ENCODE peak calls at places on chromosomes 11 and 22, in six cellular contexts. P is lung; W is lower lobe of right lung; Y is psoas muscle; V is A549; R is CD4-positive, alpha-beta memory T cell. M is an unnamed sample. For H3K9me3, the result is how much of the 10 kb centered on the place peaks cover.

GRCh38 chr11:75467311-75467710 is 34.3 kb upstream of the KLHL35 start:
- DNase-seq in W (peak), Y (no peak), V (no peak), P (no peak), R (no peak), M (no peak)

GRCh38 chr11:7904910-7905309 is 26.2 kb downstream of the OR10A6 start:
- DNase-seq in V (no peak), Y (no peak), R (no peak), P (no peak), W (no peak), M (no peak)

GRCh38 chr22:39907605-39908097 is 6.8 kb downstream of the GRAP2 start:
- DNase-seq in Y (no peak), R (peak), P (no peak), W (no peak), V (no peak), M (no peak)

GRCh38 chr11:128575956-128576340 is 11.4 kb downstream of the ETS1 start:
- DNase-seq in V (no peak), Y (no peak), P (peak), R (no peak), W (no peak), M (no peak)

GRCh38 chr22:46413725-46414379 is 78.3 kb downstream of the TRMU start:
- DNase-seq in P (no peak), W (no peak), V (no peak), Y (no peak), R (no peak), M (no peak)

GRCh38 chr11:131977854-131978253 is 607.4 kb downstream of the NTM start:
- DNase-seq in Y (no peak), R (no peak), V (no peak), W (no peak), P (no peak), M (no peak)

GRCh38 chr11:9765320-9766101 is 101.6 kb downstream of the SWAP70 start:
- DNase-seq in Y (peak), W (no peak), P (no peak), V (no peak), R (no peak), M (no peak)

GRCh38 chr11:26847459-26847858 is 125.6 kb upstream of the SLC5A12 start:
- DNase-seq in V (no peak), R (no peak), P (no peak), Y (peak), W (no peak), M (no peak)

GRCh38 chr11:134578807-134579708 is 167.0 kb upstream of the B3GAT1 start:
- DNase-seq in R (no peak), V (no peak), Y (no peak), P (peak), W (no peak), M (peak)

GRCh38 chr11:130449246-130449990 is 973 bp downstream of the ADAMTS15 start:
- DNase-seq in Y (no peak), W (no peak), V (no peak), R (no peak), P (no peak), M (no peak)

DNA sequence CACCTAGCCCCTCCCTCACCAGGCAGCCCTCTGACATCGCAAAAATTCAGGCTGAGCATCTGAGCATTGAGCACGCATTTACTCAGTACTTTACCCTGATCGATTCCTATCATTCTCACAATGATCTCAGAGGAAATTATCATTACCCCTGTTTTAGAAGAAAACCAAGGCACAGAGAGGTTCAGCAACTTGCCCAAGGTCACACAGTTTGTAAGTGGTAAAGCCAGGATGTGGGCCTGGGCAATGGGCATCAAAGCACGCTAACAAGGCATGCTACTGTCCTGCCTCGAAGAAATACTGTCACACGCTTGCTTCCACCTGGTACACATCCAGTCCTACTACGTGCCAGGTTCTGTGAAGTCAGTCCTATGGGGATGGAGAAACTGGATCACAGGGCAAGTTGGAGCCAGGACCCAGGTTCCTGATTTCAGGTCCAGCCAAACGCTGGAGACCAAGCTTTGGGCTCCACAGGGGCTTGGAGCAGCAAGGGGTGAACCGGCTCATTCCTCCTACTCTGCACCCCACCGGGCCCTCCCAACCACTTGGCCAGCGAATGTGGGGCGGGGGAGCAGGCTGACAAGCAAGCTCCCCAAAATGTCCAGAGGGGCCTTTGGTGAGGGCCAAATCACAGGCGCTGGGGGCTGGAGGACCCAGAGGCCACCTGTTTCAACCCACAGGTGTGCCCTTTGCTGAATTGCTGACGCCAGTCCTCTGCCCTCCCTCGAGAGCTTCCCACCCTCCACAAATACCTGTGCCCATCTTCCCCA is 18.2 kb downstream of the KCNJ4 start:
- DNase-seq in V (no peak), R (no peak), W (no peak), P (no peak), Y (no peak), M (no peak)
- H3K9me3 ChIP-seq in V (under half), R (under half), W (under half), P (under half), Y (under half), M (under half)

GRCh38 chr11:17716807-17717206 is 2.6 kb upstream of the MYOD1 start:
- DNase-seq in Y (no peak), P (no peak), V (no peak), W (no peak), R (no peak), M (no peak)
- H3K27ac ChIP-seq in Y (peak), P (no peak), V (no peak), W (no peak), R (no peak), M (no peak)

DNA sequence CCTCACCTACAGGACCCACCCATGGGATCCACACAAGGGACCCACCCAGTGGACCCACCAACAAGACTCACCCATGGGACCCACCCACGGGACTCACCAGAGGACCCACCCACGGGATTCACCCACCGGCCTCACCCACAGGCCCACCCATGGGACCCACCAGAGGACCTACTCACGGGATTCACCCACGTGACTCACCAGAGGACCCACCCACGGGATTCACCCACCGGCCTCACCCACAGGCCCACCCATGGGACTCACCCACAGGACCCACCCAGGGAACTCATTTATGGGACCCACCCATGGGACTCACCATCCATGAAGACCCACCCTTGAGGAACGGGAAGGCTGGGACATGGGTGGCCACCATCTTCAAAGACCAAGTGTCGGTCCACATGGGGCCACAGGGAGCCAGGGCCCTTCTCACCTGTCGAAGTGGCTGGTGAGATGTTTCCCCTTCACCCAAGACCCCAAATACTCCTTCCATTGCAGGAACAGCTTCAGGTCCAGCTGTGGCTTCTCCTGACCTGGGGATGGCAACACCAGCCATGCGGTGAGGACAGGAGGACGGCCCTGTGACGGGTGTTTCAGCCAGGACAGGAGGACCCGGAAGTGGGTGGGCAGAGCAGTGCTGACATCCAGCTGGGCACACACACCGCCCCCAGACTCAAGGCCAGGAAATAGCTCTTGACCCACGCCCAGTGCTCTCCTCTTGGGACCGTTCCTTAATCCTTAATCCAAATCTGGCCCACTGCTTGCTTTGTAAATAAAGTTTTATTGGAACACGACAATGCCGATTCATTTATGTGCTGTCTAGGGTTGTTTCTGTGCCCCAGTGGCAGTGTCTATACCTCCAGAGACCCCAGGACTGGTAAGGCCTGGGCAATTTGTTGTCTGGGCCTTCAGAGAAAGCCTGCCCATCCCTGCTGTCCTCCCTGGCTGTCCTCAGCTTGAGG is 1005.1 kb downstream of the BRD1 start:
- DNase-seq in P (no peak), V (no peak), R (no peak), Y (no peak), W (no peak), M (no peak)
- H3K9me3 ChIP-seq in P (under half), V (under half), R (under half), Y (under half), W (under half), M (under half)

GRCh38 chr22:35330258-35330861 is 30.7 kb downstream of the TOM1 start:
- DNase-seq in Y (peak), P (peak), R (peak), V (no peak), W (peak), M (peak)
- H3K27ac ChIP-seq in Y (peak), P (peak), R (peak), V (no peak), W (peak), M (peak)

DNA sequence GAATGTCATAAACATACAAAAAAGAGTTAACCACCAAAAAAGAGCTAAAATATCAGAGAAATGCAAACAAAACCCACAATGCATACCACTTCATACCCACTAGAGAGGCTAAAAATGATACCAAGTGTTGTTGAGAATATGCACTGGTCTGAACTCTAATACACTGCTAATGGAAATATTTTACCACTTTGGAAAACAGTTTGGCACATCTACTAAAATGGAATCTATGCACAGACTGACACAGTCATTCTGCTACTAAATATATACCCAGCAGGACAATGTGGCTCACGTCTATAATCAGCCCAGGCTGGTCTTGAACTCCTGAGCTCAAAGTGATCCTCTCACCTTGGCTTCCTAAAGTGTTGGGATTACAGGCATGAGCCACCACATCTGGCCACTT is 18.0 kb downstream of the MAPK1 start:
- DNase-seq in W (no peak), P (no peak), Y (no peak), R (no peak), V (no peak), M (no peak)
- H3K9me3 ChIP-seq in W (under half), P (under half), Y (under half), R (under half), V (under half), M (under half)

GRCh38 chr22:32050678-32051515 is 7.8 kb downstream of the SLC5A1 start:
- DNase-seq in V (peak), W (no peak), P (peak), R (peak), Y (peak), M (no peak)
- H3K27ac ChIP-seq in V (peak), W (no peak), P (no peak), R (no peak), Y (peak), M (no peak)

GRCh38 chr11:2816517-2816916 is 69.1 kb downstream of the CDKN1C start:
- DNase-seq in R (no peak), V (no peak), Y (no peak), P (no peak), W (peak), M (no peak)

GRCh38 chr11:2817431-2817830 is 68.1 kb downstream of the CDKN1C start:
- DNase-seq in P (no peak), Y (no peak), R (no peak), V (no peak), W (no peak), M (no peak)

GRCh38 chr11:2815762-2816496 is 69.6 kb downstream of the CDKN1C start:
- DNase-seq in R (no peak), W (peak), P (no peak), Y (peak), V (no peak), M (no peak)

GRCh38 chr11:2818021-2818420 is 67.6 kb downstream of the CDKN1C start:
- DNase-seq in W (no peak), Y (no peak), V (no peak), P (no peak), R (no peak), M (no peak)

DNA sequence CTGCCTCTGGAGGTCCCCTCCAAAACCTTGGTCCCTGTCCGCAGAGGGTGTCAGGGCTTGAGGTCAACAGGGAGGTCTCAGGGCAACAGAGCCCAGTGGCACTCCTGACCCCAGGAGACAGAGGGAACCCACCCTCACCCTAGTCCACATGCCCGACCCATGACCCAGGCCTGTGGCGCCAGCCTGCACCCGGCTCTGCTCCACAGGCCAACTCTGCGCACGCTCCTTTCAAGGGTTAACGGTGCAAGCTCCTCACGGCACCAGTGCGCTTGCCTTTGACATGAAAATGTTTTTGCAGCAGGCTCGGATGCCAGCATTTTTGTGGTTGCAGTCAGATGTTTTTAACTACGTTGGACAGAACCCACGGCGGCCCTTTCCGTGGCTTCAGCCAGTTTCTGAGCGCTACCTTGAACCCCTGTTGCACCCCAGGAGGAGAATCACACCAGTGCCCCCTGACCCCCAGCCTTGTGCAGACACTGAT is 68.6 kb downstream of the CDKN1C start:
- DNase-seq in V (no peak), R (no peak), W (peak), Y (peak), P (no peak), M (no peak)
- H3K9me3 ChIP-seq in V (under half), R (under half), W (under half), Y (under half), P (under half), M (under half)

GRCh38 chr11:118304227-118304808 is at the start of gene CD3E:
- DNase-seq in V (no peak), P (no peak), W (no peak), R (peak), Y (no peak), M (no peak)
- H3K27ac ChIP-seq in V (no peak), P (no peak), W (no peak), R (peak), Y (no peak), M (no peak)

DNA sequence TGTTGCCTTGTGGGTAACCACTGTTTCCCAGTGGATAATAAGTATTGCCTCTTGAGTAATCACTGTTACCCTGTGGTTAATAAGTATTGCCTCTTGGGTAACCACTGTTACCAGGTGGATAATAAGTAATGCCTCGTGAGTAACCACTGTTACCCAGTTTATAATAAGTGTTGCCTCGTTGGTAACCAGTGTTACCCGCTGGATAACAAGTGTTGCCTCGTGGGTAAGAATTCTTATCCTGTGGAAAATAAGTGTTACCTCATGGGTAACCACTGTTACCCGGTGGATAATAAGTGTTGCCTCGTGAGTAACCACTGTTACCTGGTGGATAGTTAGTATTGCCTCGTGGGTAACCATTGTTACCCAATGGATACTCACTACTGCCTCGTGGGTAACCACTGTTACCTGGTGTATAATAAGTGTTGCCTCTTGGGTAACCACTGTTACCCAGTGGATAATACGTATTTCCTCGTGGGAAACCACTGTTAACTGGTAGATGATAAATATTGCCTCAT is 24.1 kb upstream of the NXPE4 start:
- DNase-seq in W (no peak), V (no peak), Y (no peak), P (no peak), R (no peak), M (peak)
- H3K9me3 ChIP-seq in W (under half), V (under half), Y (under half), P (under half), R (under half), M (under half)